ENCODE peak calls at places on chromosome X, in eight cellular contexts. K, W, V, L, D, U, Y and P are unnamed samples.

GRCh38 chrX:23803931-23804381 is 21.0 kb downstream of the SAT1 start:
- DNase-seq in K (no peak), Y (peak; percentile 70), V (no peak), U (no peak), L (peak; percentile 96), D (no peak), W (no peak), P (peak; percentile 67)

GRCh38 chrX:1475881-1476280 is 23.2 kb upstream of the ASMTL start:
- DNase-seq in K (no peak), L (no peak), U (no peak), Y (no peak), W (no peak), D (no peak), V (peak; percentile 16), P (no peak)

GRCh38 chrX:154378059-154378798 is 866 bp upstream of the EMD start:
- DNase-seq in L (no peak), Y (no peak), K (peak; percentile 29), W (peak; percentile 85), D (no peak), U (peak; percentile 65), V (no peak), P (peak; percentile 40)

GRCh38 chrX:41529221-41529620 is 82.1 kb downstream of the NYX start:
- DNase-seq in U (no peak), Y (no peak), L (no peak), D (no peak), W (no peak), K (no peak), V (no peak), P (no peak)

GRCh38 chrX:107747596-107748161 is 27.9 kb downstream of the TSC22D3 start:
- DNase-seq in D (no peak), L (no peak), V (no peak), W (no peak), U (no peak), Y (no peak), K (no peak), P (peak; percentile 19)

GRCh38 chrX:113548308-113549015 is 707.8 kb upstream of the AMOT start:
- DNase-seq in Y (no peak), L (no peak), D (no peak), V (peak; percentile 46), K (peak; percentile 19), U (no peak), W (no peak), P (no peak)

GRCh38 chrX:94162971-94163370 is 489.0 kb downstream of the FAM133A start:
- DNase-seq in U (no peak), L (no peak), K (no peak), D (no peak), V (no peak), Y (no peak), W (no peak), P (no peak)

GRCh38 chrX:21734175-21734574 is 23.7 kb downstream of the SMPX start:
- DNase-seq in K (no peak), Y (peak; percentile 72), V (no peak), U (no peak), W (no peak), D (no peak), L (no peak), P (no peak)

GRCh38 chrX:28576117-28576516 is 11.1 kb upstream of the IL1RAPL1 start:
- DNase-seq in Y (no peak), K (no peak), V (no peak), D (no peak), U (no peak), L (no peak), W (no peak), P (no peak)

GRCh38 chrX:128975716-128976115 is 547.6 kb downstream of the SMARCA1 start:
- DNase-seq in D (no peak), W (peak; percentile 41), L (peak; percentile 23), U (peak; percentile 6), Y (peak; percentile 23), V (peak; percentile 83), K (peak; percentile 75), P (no peak)

GRCh38 chrX:50103866-50104566 is 96.8 kb downstream of the AKAP4 start:
- DNase-seq in U (no peak), Y (no peak), K (no peak), D (no peak), V (no peak), W (peak; percentile 10), L (no peak), P (no peak)

GRCh38 chrX:1767026-1767425 is 152.2 kb downstream of the ASMT start:
- DNase-seq in W (no peak), D (no peak), Y (no peak), U (no peak), L (no peak), K (peak; percentile 37), V (no peak), P (no peak)

GRCh38 chrX:68098431-68098830 is 334.9 kb downstream of the OPHN1 start:
- DNase-seq in Y (no peak), U (no peak), L (no peak), V (no peak), K (no peak), W (no peak), D (no peak), P (no peak)

GRCh38 chrX:136196691-136197155 is 49.4 kb downstream of the FHL1 start:
- DNase-seq in D (no peak), Y (no peak), U (no peak), V (no peak), W (no peak), K (no peak), L (no peak), P (no peak)

DNA sequence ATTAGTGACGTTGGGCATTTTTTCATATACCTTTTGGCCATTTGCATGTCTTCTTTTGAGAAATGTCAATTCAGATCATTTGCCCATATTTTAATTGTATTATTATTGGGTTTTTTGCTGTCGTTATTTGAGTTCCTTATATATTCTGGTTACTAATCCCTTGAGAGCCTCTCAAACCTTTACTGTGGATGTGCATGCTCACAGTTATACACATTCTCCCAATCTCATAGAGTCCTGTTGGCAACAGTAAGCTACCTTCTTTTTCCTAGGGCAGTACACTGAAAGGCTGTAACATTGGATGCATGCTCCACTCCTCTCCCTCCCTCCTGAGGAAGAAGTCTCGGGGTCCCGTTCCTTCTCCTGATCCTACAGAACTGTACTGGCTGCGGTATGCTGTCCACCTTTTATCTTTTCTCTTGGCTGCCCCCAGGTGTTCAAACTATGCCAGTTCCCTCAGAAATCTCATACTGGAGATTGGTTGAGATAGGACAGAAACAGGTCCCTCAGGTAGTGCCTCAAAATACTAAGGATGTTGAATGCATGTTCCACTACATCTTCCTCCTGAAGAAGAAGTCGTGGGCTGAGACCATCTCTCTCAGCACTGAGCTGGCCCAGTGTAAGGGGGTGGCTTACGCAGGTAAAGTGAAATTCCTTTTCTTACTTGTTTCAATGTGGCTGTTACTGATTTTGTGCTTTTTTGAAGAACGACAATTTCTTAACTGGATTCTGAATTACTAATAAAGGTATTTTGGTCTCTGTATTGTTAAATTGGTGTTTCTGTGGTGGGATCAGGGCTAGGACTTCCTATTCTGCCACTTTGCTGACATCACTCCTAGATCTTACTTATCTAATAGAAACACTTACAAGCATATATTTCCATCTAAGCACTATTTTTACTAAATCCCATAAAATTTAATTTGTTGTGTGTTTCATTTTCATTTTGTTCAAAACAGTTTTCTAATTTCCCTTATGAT is 145.4 kb upstream of the HUWE1 start:
- DNase-seq in V (peak; percentile 48), W (peak; percentile 45), K (peak; percentile 33), L (peak; percentile 40), D (peak; percentile 40), U (peak; percentile 19), Y (peak; percentile 20), P (peak; percentile 7)
- TF ChIP-seq USF2 in V (no peak), W (no peak), K (no peak), L (no peak), D (no peak), U (no peak), Y (no peak), P (no peak)

GRCh38 chrX:110212299-110212698 is 105.6 kb downstream of the AMMECR1 start:
- DNase-seq in Y (no peak), K (no peak), L (peak; percentile 15), D (no peak), U (peak; percentile 16), V (no peak), W (peak; percentile 9), P (peak; percentile 10)
- TF ChIP-seq USF2 in Y (no peak), K (no peak), L (no peak), D (no peak), U (no peak), V (no peak), W (no peak), P (no peak)

DNA sequence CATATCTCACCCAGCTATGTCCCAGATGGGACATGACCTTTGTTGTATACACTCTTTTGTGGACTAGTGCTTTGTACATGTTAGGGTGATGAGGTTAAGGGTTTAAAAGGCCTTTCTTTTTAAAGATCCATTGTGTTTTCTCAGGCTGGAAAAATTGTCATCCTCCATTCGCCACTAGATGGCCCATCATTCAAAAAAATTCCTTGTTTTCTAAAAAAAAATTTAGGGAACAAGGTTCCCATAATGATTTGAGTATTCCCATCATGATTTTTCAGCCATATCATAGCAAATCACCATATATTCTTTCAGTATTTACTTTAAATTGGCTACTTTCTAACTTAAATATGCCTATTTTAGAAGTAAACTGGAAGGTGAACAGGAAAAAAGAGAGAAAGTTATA is 91.9 kb upstream of the TMEM164 start:
- DNase-seq in K (no peak), Y (no peak), U (no peak), W (peak; percentile 21), D (no peak), L (no peak), V (no peak), P (no peak)
- TF ChIP-seq USF2 in K (no peak), Y (no peak), U (no peak), W (no peak), D (no peak), L (no peak), V (no peak), P (no peak)

GRCh38 chrX:77009691-77010090 is 437.5 kb upstream of the FGF16 start:
- DNase-seq in K (no peak), W (no peak), L (peak; percentile 15), V (no peak), Y (no peak), U (no peak), D (no peak), P (peak; percentile 35)

GRCh38 chrX:77017093-77017492 is 430.1 kb upstream of the FGF16 start:
- DNase-seq in K (no peak), V (no peak), W (no peak), D (no peak), Y (no peak), U (no peak), L (no peak), P (no peak)

DNA sequence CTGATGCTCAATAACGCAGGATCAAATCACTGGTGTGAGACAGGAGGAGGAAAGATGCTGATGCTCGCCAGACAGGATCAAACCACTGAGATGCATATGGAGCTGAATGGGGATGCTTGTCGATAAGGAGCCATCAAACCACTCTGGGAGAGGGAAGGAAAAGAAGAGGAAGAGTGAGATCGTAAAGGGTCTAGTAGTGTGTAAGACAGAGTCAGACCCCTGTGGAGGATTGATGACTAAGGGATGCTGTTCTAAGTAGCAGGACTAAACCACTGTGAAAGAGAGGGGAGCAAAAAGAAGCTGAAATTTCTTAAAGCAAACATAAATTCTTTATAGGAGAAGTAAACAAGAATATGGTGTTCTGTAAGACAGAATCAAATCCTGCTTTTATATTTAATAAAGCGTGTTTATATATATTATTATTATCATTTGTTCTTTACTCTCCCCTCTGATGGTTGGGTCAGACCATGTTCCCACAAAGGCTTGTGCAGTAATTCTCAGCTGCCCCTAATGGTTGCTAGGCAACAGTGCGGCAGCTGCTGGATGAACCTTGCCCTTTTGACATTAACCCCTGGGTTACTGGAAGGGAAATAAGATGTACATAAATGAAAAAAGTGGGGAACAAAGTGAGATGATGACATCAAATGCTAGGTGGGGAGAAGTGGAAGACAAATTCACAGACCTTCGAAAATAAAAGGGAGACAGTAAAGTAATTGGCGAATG is 432.4 kb upstream of the FGF16 start:
- DNase-seq in L (peak; percentile 31), D (no peak), K (peak; percentile 19), U (peak; percentile 7), V (peak; percentile 43), Y (peak; percentile 74), W (peak; percentile 11), P (no peak)
- TF ChIP-seq USF2 in L (no peak), D (no peak), K (no peak), U (no peak), V (no peak), Y (no peak), W (no peak), P (no peak)